ENCODE peak calls at places on chromosome 17, in six cellular contexts. G is fibroblast of lung, B is endodermal cell, K is GM23248, F is mesendoderm, L is IMR-90. X is an unnamed sample.

GRCh38 chr17:72839086-72839728 is 253.3 kb downstream of the SLC39A11 start:
- DNase-seq in G (peak; percentile 36), B (no peak), K (no peak), F (no peak), L (no peak), X (no peak)

GRCh38 chr17:48589831-48590602 is at the start of gene HOXB3:
- DNase-seq in G (no peak), B (peak; percentile 65), K (no peak), F (no peak), L (peak; percentile 68), X (no peak)

GRCh38 chr17:58303981-58304734 is 23.4 kb upstream of the MPO start:
- DNase-seq in G (peak; percentile 17), B (peak; percentile 93), K (peak; percentile 60), F (peak; percentile 79), L (peak; percentile 23), X (peak; percentile 9)

GRCh38 chr17:81295678-81296381 is 723 bp upstream of the SLC38A10 start:
- DNase-seq in G (peak; percentile 59), B (peak; percentile 89), K (peak; percentile 78), F (peak; percentile 87), L (peak; percentile 33), X (peak; percentile 66)

GRCh38 chr17:5468075-5468473 is 708 bp downstream of the DHX33 start:
- DNase-seq in G (no peak), B (no peak), K (no peak), F (no peak), L (no peak), X (no peak)

GRCh38 chr17:41437254-41437653 is 3.5 kb downstream of the KRT38 start:
- DNase-seq in G (no peak), B (no peak), K (no peak), F (no peak), L (no peak), X (no peak)

GRCh38 chr17:37220609-37220953 is 155.2 kb upstream of the C17orf78 start:
- DNase-seq in G (no peak), B (peak; percentile 79), K (peak; percentile 65), F (peak; percentile 58), L (peak; percentile 54), X (peak; percentile 58)

GRCh38 chr17:4632583-4632923 is 8.9 kb downstream of the ALOX15 start:
- DNase-seq in G (no peak), B (no peak), K (no peak), F (peak; percentile 34), L (no peak), X (no peak)

GRCh38 chr17:42814633-42815399 is 9.3 kb downstream of the BECN1 start:
- DNase-seq in G (peak; percentile 98), B (no peak), K (peak; percentile 93), F (no peak), L (peak; percentile 81), X (no peak)

DNA sequence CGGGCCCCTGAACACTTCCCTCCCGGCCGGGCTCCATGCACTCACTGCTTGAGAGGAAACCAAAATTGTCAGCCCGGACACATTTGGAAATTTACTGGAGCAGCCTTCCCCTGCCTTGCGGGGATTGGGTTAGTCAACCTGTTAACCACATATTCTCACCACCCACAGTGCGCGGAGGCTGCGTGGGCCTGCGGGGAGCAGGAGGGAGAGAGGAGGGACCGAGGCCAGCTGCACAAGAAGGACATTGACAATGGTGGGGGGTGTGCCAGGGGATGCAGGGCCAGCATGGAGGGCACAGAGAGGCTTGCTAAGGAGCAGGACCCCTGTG is 52.3 kb downstream of the RBFOX3 start:
- DNase-seq in G (no peak), B (no peak), K (no peak), F (no peak), L (no peak), X (no peak)
- H3K9ac ChIP-seq in G (no peak overlapping the region), B (no peak overlapping the region), K (no peak overlapping the region), F (no peak overlapping the region), L (no peak overlapping the region), X (no peak overlapping the region)

DNA sequence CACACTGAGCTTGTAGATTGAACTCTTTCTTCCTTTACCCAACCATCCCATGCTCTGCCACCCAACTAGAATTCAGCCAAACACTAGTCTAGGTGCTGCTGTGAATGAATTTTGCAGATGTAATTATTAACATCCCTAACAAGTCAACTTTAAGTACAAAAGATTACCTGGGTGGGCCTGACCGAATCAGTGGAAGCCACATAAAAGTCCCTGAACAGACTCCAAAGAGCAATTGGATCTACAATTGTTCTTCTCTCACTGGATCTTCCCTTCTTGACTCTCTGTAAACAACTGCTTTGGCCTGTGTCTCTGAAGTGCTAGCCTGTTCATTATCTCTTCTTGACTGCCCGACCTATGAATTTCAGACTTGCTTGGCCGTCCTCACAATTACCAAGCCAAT is 67.9 kb downstream of the PMP22 start:
- DNase-seq in G (no peak), B (no peak), K (no peak), F (no peak), L (no peak), X (no peak)
- H3K9ac ChIP-seq in G (no peak overlapping the region), B (no peak overlapping the region), K (no peak overlapping the region), F (no peak overlapping the region), L (no peak overlapping the region), X (no peak overlapping the region)

GRCh38 chr17:31882571-31882970 is 18.9 kb downstream of the UTP6 start:
- DNase-seq in G (no peak), B (no peak), K (no peak), F (no peak), L (no peak), X (no peak)

GRCh38 chr17:31888124-31888523 is 13.4 kb downstream of the UTP6 start:
- DNase-seq in G (no peak), B (no peak), K (no peak), F (no peak), L (no peak), X (no peak)
- H3K9ac ChIP-seq in G (no peak overlapping the region), B (no peak overlapping the region), K (no peak overlapping the region), F (no peak overlapping the region), L (no peak overlapping the region), X (no peak overlapping the region)

DNA sequence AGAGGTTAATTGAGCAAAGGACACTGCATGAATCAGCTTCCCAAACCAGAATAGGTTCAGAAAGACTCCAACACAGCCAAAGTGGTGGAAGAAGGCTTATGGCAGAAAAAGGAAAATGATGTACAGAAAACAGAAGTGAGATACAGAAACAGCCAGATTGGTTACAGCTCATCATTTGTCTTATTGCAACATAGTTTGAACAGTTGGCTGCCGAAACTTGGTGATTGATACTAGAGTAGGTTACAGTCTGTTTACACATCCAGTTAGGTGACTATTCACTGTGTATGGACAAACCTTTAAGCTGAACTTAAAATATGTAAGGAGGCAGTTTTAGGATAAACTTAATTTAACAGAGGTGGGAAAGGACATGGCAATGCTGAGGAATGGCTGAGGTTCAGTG is 18.3 kb downstream of the TMEM100 start:
- DNase-seq in G (no peak), B (peak; percentile 5), K (no peak), F (no peak), L (no peak), X (no peak)
- H3K9ac ChIP-seq in G (no peak overlapping the region), B (no peak overlapping the region), K (no peak overlapping the region), F (no peak overlapping the region), L (no peak overlapping the region), X (no peak overlapping the region)

GRCh38 chr17:13365331-13365730 is 236.4 kb downstream of the HS3ST3A1 start:
- DNase-seq in G (peak; percentile 78), B (no peak), K (peak; percentile 64), F (no peak), L (peak; percentile 74), X (no peak)

GRCh38 chr17:13359774-13360173 is 242.0 kb downstream of the HS3ST3A1 start:
- DNase-seq in G (peak; percentile 34), B (no peak), K (no peak), F (no peak), L (no peak), X (no peak)

GRCh38 chr17:13367154-13367553 is 234.6 kb downstream of the HS3ST3A1 start:
- DNase-seq in G (no peak), B (no peak), K (no peak), F (no peak), L (no peak), X (no peak)

GRCh38 chr17:13362341-13363122 is 239.2 kb downstream of the HS3ST3A1 start:
- DNase-seq in G (peak; percentile 86), B (peak; percentile 56), K (peak; percentile 94), F (peak; percentile 25), L (peak; percentile 91), X (peak; percentile 48)
- H3K9ac ChIP-seq in G (no peak overlapping the region), B (no peak overlapping the region), K (peak overlapping the region; percentile 41), F (no peak overlapping the region), L (peak overlapping the region; percentile 51), X (peak overlapping the region; percentile 37)

GRCh38 chr17:50087912-50088405 is 7.2 kb upstream of the PDK2 start:
- DNase-seq in G (no peak), B (no peak), K (no peak), F (no peak), L (no peak), X (no peak)

GRCh38 chr17:50090971-50091950 is 3.9 kb upstream of the PDK2 start:
- DNase-seq in G (no peak), B (no peak), K (no peak), F (no peak), L (no peak), X (no peak)

GRCh38 chr17:50088952-50089825 is 6.0 kb upstream of the PDK2 start:
- DNase-seq in G (no peak), B (no peak), K (no peak), F (no peak), L (no peak), X (no peak)

GRCh38 chr17:50090071-50090470 is 5.1 kb upstream of the PDK2 start:
- DNase-seq in G (no peak), B (no peak), K (no peak), F (no peak), L (no peak), X (no peak)

GRCh38 chr17:50087246-50087911 is 7.8 kb upstream of the PDK2 start:
- DNase-seq in G (peak; percentile 56), B (peak; percentile 99), K (peak; percentile 79), F (peak; percentile 90), L (peak; percentile 72), X (peak; percentile 84)
- H3K9ac ChIP-seq in G (no peak overlapping the region), B (no peak overlapping the region), K (no peak overlapping the region), F (no peak overlapping the region), L (no peak overlapping the region), X (no peak overlapping the region)

DNA sequence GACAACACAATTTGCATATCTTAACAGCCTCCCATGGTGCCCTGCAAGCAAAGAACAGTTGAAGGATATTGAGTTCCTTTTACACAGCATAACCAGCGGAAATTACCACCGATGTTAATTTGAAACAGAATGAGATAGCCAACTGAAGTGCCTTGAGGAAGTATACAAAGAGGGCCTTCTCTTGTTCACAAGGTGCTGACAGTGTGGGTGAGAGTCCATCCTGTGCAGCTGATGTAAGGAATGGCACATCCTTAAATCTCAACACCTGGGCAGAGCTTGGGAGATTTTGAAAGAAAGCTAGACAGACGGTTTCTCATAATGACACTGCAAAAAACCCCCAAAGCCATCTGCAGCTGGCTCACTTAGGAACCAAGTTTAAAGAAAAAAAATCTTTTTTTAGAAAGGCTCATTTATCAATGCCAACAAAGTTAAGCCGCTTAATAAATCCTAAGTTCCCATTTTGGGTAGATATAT is 818.6 kb downstream of the KCNJ2 start:
- DNase-seq in G (peak; percentile 12), B (peak; percentile 56), K (no peak), F (peak; percentile 85), L (no peak), X (no peak)
- H3K9ac ChIP-seq in G (no peak overlapping the region), B (no peak overlapping the region), K (no peak overlapping the region), F (no peak overlapping the region), L (no peak overlapping the region), X (no peak overlapping the region)

DNA sequence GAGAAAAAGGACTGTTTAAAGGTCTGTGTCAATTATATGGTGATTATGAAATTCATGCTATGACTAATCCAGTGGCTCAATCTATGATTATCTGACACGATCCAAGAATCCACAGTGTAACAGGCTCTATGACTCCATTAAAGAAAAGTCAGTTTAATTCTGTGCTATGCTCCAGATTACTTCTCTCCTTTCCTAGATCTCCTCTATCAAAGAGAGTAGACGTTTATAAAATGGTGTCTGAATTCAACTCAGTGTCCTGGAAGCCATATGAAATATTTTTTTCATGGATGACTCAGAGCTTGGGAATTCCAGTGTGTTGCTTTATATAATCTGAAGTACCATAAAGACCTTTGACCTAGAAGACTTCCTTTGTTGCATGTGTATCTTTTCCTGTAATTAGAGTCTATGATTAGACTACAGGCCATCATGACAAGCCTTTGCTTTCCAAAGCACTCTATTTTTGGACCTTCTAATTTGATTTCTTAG is 27.0 kb upstream of the NF1 start:
- DNase-seq in G (peak; percentile 73), B (no peak), K (peak; percentile 89), F (no peak), L (peak; percentile 88), X (peak; percentile 82)
- H3K9ac ChIP-seq in G (no peak overlapping the region), B (no peak overlapping the region), K (no peak overlapping the region), F (no peak overlapping the region), L (no peak overlapping the region), X (peak overlapping the region; percentile 28)

X was measured in adipocyte.